ENCODE peak calls at places on chromosomes 11 and 22, in eight cellular contexts. X is OCI-LY7, G is colonic mucosa, O is AG04450, Z is psoas muscle, H is A549, B is cardiac muscle cell, Y is Caco-2. A is an unnamed sample.

GRCh38 chr11:130165601-130166456 is 6.2 kb downstream of the ST14 start:
- DNase-seq in X (peak; percentile 84), G (peak; percentile 68), O (no peak), Z (no peak), H (no peak), B (no peak), Y (no peak), A (no peak)

GRCh38 chr11:121460941-121461514 is 8.3 kb upstream of the SORL1-AS1 start:
- DNase-seq in X (no peak), G (no peak), O (no peak), Z (no peak), H (no peak), B (no peak), Y (no peak), A (no peak)

GRCh38 chr11:90491466-90491865 is 268.6 kb upstream of the CHORDC1 start:
- DNase-seq in X (no peak), G (no peak), O (no peak), Z (no peak), H (no peak), B (no peak), Y (no peak), A (no peak)

GRCh38 chr22:40898850-40899357 is 37.0 kb upstream of the DNAJB7 start:
- DNase-seq in X (peak; percentile 73), G (no peak), O (peak; percentile 27), Z (no peak), H (peak; percentile 49), B (peak; percentile 20), Y (no peak), A (no peak)

GRCh38 chr11:11735586-11735985 is 106.2 kb upstream of the USP47 start:
- DNase-seq in X (no peak), G (no peak), O (no peak), Z (no peak), H (no peak), B (peak; percentile 23), Y (no peak), A (no peak)

GRCh38 chr11:119316729-119317591 is at the start of gene MCAM:
- DNase-seq in X (no peak), G (no peak), O (no peak), Z (no peak), H (no peak), B (peak; percentile 82), Y (peak; percentile 45), A (no peak)

GRCh38 chr22:30325065-30325720 is 1.5 kb downstream of the TBC1D10A start:
- DNase-seq in X (no peak), G (peak; percentile 80), O (no peak), Z (peak; percentile 28), H (peak; percentile 54), B (peak; percentile 6), Y (no peak), A (no peak)

GRCh38 chr11:6655790-6656580 is at the start of gene DCHS1:
- DNase-seq in X (no peak), G (no peak), O (no peak), Z (no peak), H (no peak), B (peak; percentile 66), Y (no peak), A (no peak)

GRCh38 chr22:17348464-17349103 is 20.7 kb upstream of the CECR2 start:
- DNase-seq in X (no peak), G (no peak), O (no peak), Z (no peak), H (no peak), B (no peak), Y (no peak), A (no peak)

GRCh38 chr11:119363874-119364590 is 17.5 kb downstream of the USP2 start:
- DNase-seq in X (peak; percentile 83), G (peak; percentile 70), O (no peak), Z (peak; percentile 83), H (no peak), B (peak; percentile 85), Y (no peak), A (no peak)

GRCh38 chr11:104668797-104669463 is 229.3 kb downstream of the CASP12 start:
- DNase-seq in X (no peak), G (no peak), O (peak; percentile 69), Z (no peak), H (peak; percentile 47), B (no peak), Y (no peak), A (no peak)

GRCh38 chr11:70487763-70488162 is 89.4 kb downstream of the CTTN start:
- DNase-seq in X (no peak), G (no peak), O (no peak), Z (no peak), H (no peak), B (no peak), Y (no peak), A (no peak)

GRCh38 chr11:14645247-14645912 is 1.8 kb downstream of the PDE3B start:
- DNase-seq in X (no peak), G (no peak), O (no peak), Z (no peak), H (no peak), B (no peak), Y (no peak), A (no peak)

GRCh38 chr11:65502274-65502851 is 3.5 kb downstream of the MALAT1 start:
- DNase-seq in X (no peak), G (no peak), O (no peak), Z (no peak), H (peak; percentile 63), B (no peak), Y (no peak), A (no peak)

GRCh38 chr11:41201156-41201555 is 258.3 kb downstream of the LRRC4C start:
- DNase-seq in X (peak; percentile 26), G (no peak), O (no peak), Z (no peak), H (peak; percentile 28), B (peak; percentile 72), Y (peak; percentile 47), A (no peak)

GRCh38 chr11:82355313-82355823 is 378.3 kb downstream of the FAM181B start:
- DNase-seq in X (no peak), G (no peak), O (no peak), Z (no peak), H (no peak), B (no peak), Y (no peak), A (no peak)

GRCh38 chr11:115941481-115941993 is 437.3 kb upstream of the CADM1 start:
- DNase-seq in X (no peak), G (no peak), O (peak; percentile 89), Z (no peak), H (no peak), B (no peak), Y (no peak), A (no peak)

GRCh38 chr11:28697920-28698827 is 590.0 kb downstream of the METTL15 start:
- DNase-seq in X (peak; percentile 43), G (peak; percentile 50), O (no peak), Z (peak; percentile 56), H (peak; percentile 71), B (peak; percentile 76), Y (peak; percentile 63), A (peak; percentile 84)

GRCh38 chr11:46127150-46127638 is 5.9 kb upstream of the PHF21A start:
- DNase-seq in X (peak; percentile 62), G (peak; percentile 57), O (no peak), Z (no peak), H (peak; percentile 91), B (no peak), Y (peak; percentile 77), A (no peak)

GRCh38 chr22:24516301-24516737 is 21.2 kb downstream of the UPB1 start:
- DNase-seq in X (no peak), G (no peak), O (peak; percentile 82), Z (peak; percentile 34), H (peak; percentile 19), B (no peak), Y (no peak), A (no peak)

GRCh38 chr11:62574363-62575057 is 819 bp upstream of the EEF1G start:
- DNase-seq in X (peak; percentile 36), G (peak; percentile 50), O (no peak), Z (peak; percentile 71), H (no peak), B (no peak), Y (no peak), A (no peak)

GRCh38 chr11:77353131-77353530 is 51.6 kb upstream of the GDPD4 start:
- DNase-seq in X (no peak), G (no peak), O (no peak), Z (no peak), H (no peak), B (no peak), Y (no peak), A (no peak)
- TF ChIP-seq CTCF in X (no peak), G (no peak), O (no peak), Z (no peak), H (no peak), B (no peak), Y (no peak), A (no peak)

DNA sequence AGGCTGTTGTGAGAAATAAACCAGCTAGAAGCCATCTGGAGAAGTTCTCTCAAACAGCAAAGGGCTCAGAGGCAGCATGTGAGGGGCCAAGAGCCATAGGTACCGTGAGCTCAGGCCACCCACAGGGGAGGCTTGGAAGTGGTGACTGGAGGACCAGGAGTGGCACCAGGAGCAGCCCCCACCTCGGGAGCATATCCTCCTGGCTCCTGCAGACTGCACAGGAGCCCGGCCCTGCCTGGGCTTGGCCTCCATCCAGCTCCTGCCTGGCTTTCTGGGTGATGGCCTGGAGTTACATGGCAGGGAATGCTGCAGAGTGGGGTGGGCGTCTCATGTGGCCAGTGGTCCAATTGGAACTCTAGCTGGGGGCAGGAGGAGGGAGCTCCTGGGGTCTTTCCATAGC is 4.2 kb upstream of the MPPED1 start:
- DNase-seq in X (no peak), G (no peak), O (no peak), Z (no peak), H (no peak), B (no peak), Y (no peak), A (no peak)
- TF ChIP-seq CTCF in X (no peak), G (no peak), O (no peak), Z (no peak), H (no peak), B (no peak), Y (no peak), A (no peak)

GRCh38 chr11:1054143-1055108 is 17.9 kb upstream of the MUC6 start:
- DNase-seq in X (no peak), G (peak; percentile 90), O (no peak), Z (peak; percentile 39), H (peak; percentile 64), B (no peak), Y (peak; percentile 32), A (no peak)
- TF ChIP-seq CTCF in X (no peak), G (no peak), O (no peak), Z (no peak), H (no peak), B (no peak), Y (no peak), A (no peak)

GRCh38 chr11:15991174-15991655 is 365.1 kb downstream of the SOX6 start:
- DNase-seq in X (no peak), G (no peak), O (no peak), Z (no peak), H (no peak), B (no peak), Y (no peak), A (no peak)

GRCh38 chr11:15989685-15990084 is 366.7 kb downstream of the SOX6 start:
- DNase-seq in X (no peak), G (no peak), O (no peak), Z (no peak), H (no peak), B (no peak), Y (no peak), A (no peak)

GRCh38 chr11:15985863-15986139 is 370.5 kb downstream of the SOX6 start:
- DNase-seq in X (no peak), G (no peak), O (no peak), Z (no peak), H (no peak), B (no peak), Y (no peak), A (no peak)

GRCh38 chr11:15987044-15987443 is 369.3 kb downstream of the SOX6 start:
- DNase-seq in X (no peak), G (no peak), O (peak; percentile 46), Z (no peak), H (no peak), B (no peak), Y (no peak), A (no peak)

GRCh38 chr11:15988693-15989231 is 367.6 kb downstream of the SOX6 start:
- DNase-seq in X (no peak), G (no peak), O (no peak), Z (peak; percentile 49), H (peak; percentile 31), B (peak; percentile 55), Y (no peak), A (no peak)
- TF ChIP-seq CTCF in X (no peak), G (no peak), O (no peak), Z (peak; percentile 36), H (peak; percentile 14), B (peak; percentile 34), Y (peak; percentile 3), A (peak; percentile 26)

A was measured in osteocyte.